ENCODE peak calls at places on chromosomes 6 and 20, in eight cellular contexts. W is activated B cell treated with CpG ODN at 0.5 μM for 24 hours; Q is tibial nerve; O is fibroblast of lung; V is T-helper 2 cell; E is stimulated activated CD8-positive, alpha-beta memory T cell treated with anti-CD3 and anti-CD28 coated beads, Interleukin-2, amount 100 ng/mL, for 1 hour; N is left ventricle myocardium inferior; S is EL. I is an unnamed sample.
A peak's percentile ranks its signal among the peaks of the same experiment; 100 is the strongest.

GRCh38 chr20:36102809-36103596 is 51.5 kb upstream of the EPB41L1 start:
- DNase-seq in W (no peak), Q (no peak), O (no peak), V (no peak), S (no peak), N (no peak), E (no peak), I (no peak)

GRCh38 chr6:158654960-158655485 is 5.2 kb downstream of the SYTL3 start:
- DNase-seq in O (peak; percentile 85), N (no peak), V (no peak), W (no peak), Q (no peak), S (peak; percentile 89), E (no peak), I (no peak)

GRCh38 chr6:8130399-8130798 is 28.1 kb upstream of the EEF1E1 start:
- DNase-seq in W (no peak), O (peak; percentile 32), Q (no peak), E (no peak), V (no peak), S (peak; percentile 2), N (no peak), I (no peak)

GRCh38 chr20:44716309-44717106 is 1.3 kb downstream of the CCN5 start:
- DNase-seq in O (no peak), W (no peak), Q (no peak), E (no peak), N (no peak), V (no peak), S (no peak), I (no peak)

GRCh38 chr6:24583463-24584389 is 62.3 kb downstream of the KIAA0319 start:
- DNase-seq in V (peak; percentile 59), Q (peak; percentile 83), W (peak; percentile 37), N (peak; percentile 67), E (peak; percentile 61), S (peak; percentile 71), O (peak; percentile 48), I (no peak)

GRCh38 chr6:3912366-3913076 is 63.3 kb downstream of the FAM50B start:
- DNase-seq in W (no peak), E (no peak), S (no peak), N (no peak), V (no peak), Q (no peak), O (no peak), I (no peak)

GRCh38 chr20:62141397-62142251 is 1.6 kb downstream of the PSMA7 start:
- DNase-seq in E (no peak), Q (no peak), N (no peak), O (peak; percentile 46), V (no peak), W (no peak), S (peak; percentile 23), I (no peak)

GRCh38 chr6:125802943-125803377 is 12.2 kb downstream of the NCOA7 start:
- DNase-seq in S (peak; percentile 23), N (no peak), Q (no peak), V (no peak), E (no peak), O (peak; percentile 40), W (no peak), I (no peak)

GRCh38 chr6:159831373-159831679 is 31.2 kb downstream of the PNLDC1 start:
- DNase-seq in N (no peak), W (no peak), E (no peak), O (no peak), V (no peak), Q (no peak), S (no peak), I (no peak)

GRCh38 chr6:52285174-52286068 is 879 bp upstream of the MCM3 start:
- DNase-seq in V (no peak), W (no peak), Q (no peak), E (no peak), S (peak; percentile 47), O (peak; percentile 43), N (no peak), I (no peak)

GRCh38 chr6:25326958-25327357 is 47.8 kb downstream of the CARMIL1 start:
- DNase-seq in W (no peak), N (no peak), E (no peak), S (no peak), V (no peak), O (no peak), Q (no peak), I (no peak)

GRCh38 chr6:163146036-163146435 is 268.5 kb upstream of the QKI start:
- DNase-seq in S (peak; percentile 38), E (no peak), O (no peak), Q (no peak), W (no peak), V (no peak), N (no peak), I (no peak)

GRCh38 chr20:44731657-44732056 is 14.0 kb upstream of the KCNK15 start:
- DNase-seq in W (no peak), S (no peak), Q (no peak), O (no peak), N (peak; percentile 25), E (no peak), V (no peak), I (no peak)

GRCh38 chr6:41416165-41416837 is 80.9 kb downstream of the NCR2 start:
- DNase-seq in Q (no peak), O (no peak), W (no peak), E (no peak), S (no peak), V (no peak), N (no peak), I (peak; percentile 63)

GRCh38 chr20:19745584-19745983 is 12.5 kb upstream of the RIN2 start:
- DNase-seq in O (no peak), N (no peak), E (no peak), S (no peak), W (no peak), V (no peak), Q (no peak), I (no peak)

GRCh38 chr6:110944681-110945151 is 13.8 kb upstream of the GTF3C6 start:
- DNase-seq in V (peak; percentile 10), W (peak; percentile 21), O (peak; percentile 79), Q (no peak), N (no peak), S (peak; percentile 82), E (no peak), I (no peak)

GRCh38 chr20:47346172-47346571 is 10.3 kb downstream of the ZMYND8 start:
- DNase-seq in S (no peak), W (no peak), E (no peak), Q (no peak), O (no peak), N (no peak), V (no peak), I (no peak)

GRCh38 chr20:59328071-59328470 is 27.7 kb downstream of the EDN3 start:
- DNase-seq in V (no peak), O (no peak), N (no peak), S (no peak), W (no peak), Q (no peak), E (no peak), I (no peak)

GRCh38 chr6:12749531-12750379 is 33.2 kb downstream of the PHACTR1 start:
- DNase-seq in N (no peak), W (no peak), S (peak; percentile 56), V (no peak), O (no peak), Q (no peak), E (no peak), I (peak; percentile 32)

GRCh38 chr20:50251992-50252491 is 61.4 kb downstream of the CEBPB start:
- DNase-seq in O (peak; percentile 33), W (no peak), N (no peak), E (no peak), V (no peak), Q (no peak), S (peak; percentile 72), I (no peak)

GRCh38 chr6:23532227-23532626 is 593.8 kb upstream of the NRSN1 start:
- DNase-seq in O (peak; percentile 5), Q (no peak), V (no peak), N (no peak), W (no peak), E (no peak), S (no peak), I (no peak)

GRCh38 chr6:72524011-72524645 is 97.7 kb upstream of the KCNQ5 start:
- DNase-seq in Q (no peak), E (no peak), S (no peak), N (no peak), W (no peak), O (no peak), V (no peak), I (no peak)

GRCh38 chr6:34273242-34273805 is 24.5 kb upstream of the SMIM29 start:
- DNase-seq in S (peak; percentile 12), W (no peak), N (peak; percentile 52), Q (no peak), O (peak; percentile 11), E (no peak), V (no peak), I (no peak)

GRCh38 chr20:46683068-46683477 is 6.2 kb downstream of the TP53RK start:
- DNase-seq in S (no peak), N (no peak), W (no peak), O (no peak), E (no peak), Q (no peak), V (no peak), I (no peak)

GRCh38 chr6:157049126-157049525 is 271.9 kb downstream of the ARID1B start:
- DNase-seq in E (no peak), W (no peak), S (no peak), V (no peak), Q (no peak), N (no peak), O (no peak), I (no peak)

GRCh38 chr20:34390769-34391447 is 27.8 kb downstream of the ITCH start:
- DNase-seq in Q (peak; percentile 9), W (no peak), E (peak; percentile 11), S (peak; percentile 97), V (peak; percentile 8), N (no peak), O (peak; percentile 75), I (no peak)

GRCh38 chr20:22055981-22056380 is 350.5 kb downstream of the PAX1 start:
- DNase-seq in Q (no peak), N (no peak), E (no peak), W (no peak), S (no peak), V (no peak), O (no peak), I (no peak)

GRCh38 chr6:163793584-163793983 is 379.1 kb downstream of the QKI start:
- DNase-seq in Q (no peak), S (peak; percentile 87), E (no peak), W (no peak), O (peak; percentile 42), V (no peak), N (no peak), I (no peak)

GRCh38 chr6:168923171-168923570 is 330.5 kb downstream of the THBS2 start:
- DNase-seq in N (no peak), Q (no peak), E (no peak), O (no peak), W (no peak), S (no peak), V (no peak), I (no peak)

GRCh38 chr20:37669062-37669772 is 24.6 kb upstream of the CTNNBL1 start:
- DNase-seq in W (no peak), S (peak; percentile 62), E (no peak), N (no peak), O (no peak), V (no peak), Q (no peak), I (no peak)

GRCh38 chr6:34657037-34657306 is 39.6 kb downstream of the ILRUN start:
- DNase-seq in Q (no peak), E (no peak), N (no peak), S (no peak), W (no peak), O (no peak), V (no peak), I (no peak)

GRCh38 chr6:105424177-105424783 is 21.4 kb upstream of the PREP start:
- DNase-seq in E (peak; percentile 41), Q (peak; percentile 58), V (peak; percentile 55), N (no peak), S (peak; percentile 68), O (peak; percentile 68), W (no peak), I (no peak)

GRCh38 chr20:4014031-4014474 is 1.3 kb downstream of the RNF24 start:
- DNase-seq in N (no peak), E (no peak), Q (peak; percentile 41), S (peak; percentile 78), V (no peak), W (no peak), O (peak; percentile 87), I (no peak)

GRCh38 chr20:13794667-13795066 is 9.8 kb downstream of the NDUFAF5 start:
- DNase-seq in W (no peak), S (no peak), O (no peak), E (no peak), N (no peak), Q (no peak), V (no peak), I (no peak)

I was measured in D721Med.